ENCODE peak calls at places on chromosomes 6 and 20, in eight cellular contexts. F is AML-193; Z is substantia nigra; S is cerebellar cortex; X is renal cortical epithelial cell; T is astrocyte of the spinal cord; L is CD8-positive, alpha-beta T cell; W is stimulated activated naive CD8-positive, alpha-beta T cell treated with anti-CD3 and anti-CD28 coated beads, Interleukin-15, Interleukin-2, amounts not matched to agents 100 U/mL and 50 U/mL, for 24 hours. R is an unnamed sample.

GRCh38 chr6:35522660-35523658 is 10.3 kb upstream of the TULP1 start:
- DNase-seq in F (peak), Z (peak), S (peak), X (peak), T (peak), L (peak), W (peak), R (peak)

GRCh38 chr6:39114707-39115599 is at the start of gene SAYSD1:
- DNase-seq in F (peak), Z (peak), S (peak), X (peak), T (peak), L (peak), W (peak), R (peak)

GRCh38 chr6:166258854-166259276 is 49.3 kb downstream of the PRR18 start:
- DNase-seq in F (peak), Z (no peak), S (no peak), X (no peak), T (peak), L (peak), W (peak), R (no peak)

GRCh38 chr6:118810420-118811027 is 83.4 kb upstream of the ASF1A start:
- DNase-seq in F (peak), Z (no peak), S (no peak), X (no peak), T (no peak), L (peak), W (peak), R (no peak)

GRCh38 chr20:1894471-1894950 is 696 bp upstream of the SIRPA start:
- DNase-seq in F (no peak), Z (peak), S (no peak), X (no peak), T (peak), L (no peak), W (peak), R (peak)

GRCh38 chr6:142262231-142262630 is 39.6 kb upstream of the ADGRG6 start:
- DNase-seq in F (no peak), Z (no peak), S (no peak), X (no peak), T (no peak), L (no peak), W (no peak), R (no peak)

GRCh38 chr20:32482251-32483220 is 102.6 kb downstream of the NOL4L start:
- DNase-seq in F (peak), Z (no peak), S (no peak), X (no peak), T (no peak), L (no peak), W (peak), R (no peak)

GRCh38 chr6:97215157-97215769 is 67.8 kb downstream of the MMS22L start:
- DNase-seq in F (peak), Z (peak), S (peak), X (peak), T (peak), L (no peak), W (peak), R (peak)